ENCODE peak calls at places on chromosome 20, in eight cellular contexts. O, I, X, E, L, K, W and B are unnamed samples.
A peak's percentile ranks its signal among the peaks of the same experiment; 100 is the strongest.

GRCh38 chr20:4972506-4973251 is 28.6 kb downstream of the SLC23A2 start:
- DNase-seq in O (no peak), I (no peak), X (no peak), E (no peak), L (no peak), K (no peak), W (no peak), B (no peak)

GRCh38 chr20:11813106-11813890 is 104.4 kb upstream of the BTBD3 start:
- DNase-seq in O (no peak), I (no peak), X (no peak), E (no peak), L (no peak), K (no peak), W (no peak), B (no peak)

GRCh38 chr20:44069203-44069931 is 117.6 kb downstream of the JPH2 start:
- DNase-seq in O (peak; percentile 91), I (no peak), X (no peak), E (no peak), L (no peak), K (peak; percentile 55), W (no peak), B (no peak)

GRCh38 chr20:19688031-19688806 is 69.8 kb upstream of the RIN2 start:
- DNase-seq in O (no peak), I (peak; percentile 73), X (peak; percentile 74), E (peak; percentile 44), L (peak; percentile 67), K (peak; percentile 81), W (peak; percentile 34), B (peak; percentile 85)

GRCh38 chr20:20362774-20363435 is 5.0 kb upstream of the INSM1 start:
- DNase-seq in O (no peak), I (no peak), X (no peak), E (no peak), L (no peak), K (no peak), W (no peak), B (no peak)

GRCh38 chr20:25543068-25543467 is 42.3 kb downstream of the NINL start:
- DNase-seq in O (no peak), I (no peak), X (no peak), E (no peak), L (no peak), K (no peak), W (no peak), B (no peak)

GRCh38 chr20:56458227-56458821 is 10.1 kb upstream of the RTF2 start:
- DNase-seq in O (no peak), I (no peak), X (no peak), E (no peak), L (no peak), K (no peak), W (no peak), B (no peak)

GRCh38 chr20:52267418-52267817 is 75.8 kb upstream of the ZFP64 start:
- DNase-seq in O (no peak), I (no peak), X (no peak), E (no peak), L (no peak), K (no peak), W (no peak), B (no peak)

GRCh38 chr20:62808211-62808865 is 3.7 kb downstream of the OGFR start:
- DNase-seq in O (peak; percentile 94), I (peak; percentile 77), X (peak; percentile 66), E (no peak), L (peak; percentile 77), K (peak; percentile 75), W (no peak), B (peak; percentile 86)

GRCh38 chr20:38094968-38095689 is 61.6 kb downstream of the RPRD1B start:
- DNase-seq in O (no peak), I (no peak), X (peak; percentile 5), E (no peak), L (no peak), K (no peak), W (no peak), B (no peak)

GRCh38 chr20:57654998-57655811 is 35.0 kb upstream of the ZBP1 start:
- DNase-seq in O (peak; percentile 70), I (peak; percentile 5), X (peak; percentile 3), E (no peak), L (no peak), K (peak; percentile 42), W (no peak), B (peak; percentile 87)

GRCh38 chr20:10618611-10619245 is 55.1 kb downstream of the JAG1 start:
- DNase-seq in O (no peak), I (no peak), X (no peak), E (no peak), L (no peak), K (no peak), W (no peak), B (no peak)

GRCh38 chr20:46959081-46959692 is 64.5 kb downstream of the EYA2 start:
- DNase-seq in O (no peak), I (no peak), X (no peak), E (no peak), L (no peak), K (no peak), W (peak; percentile 22), B (peak; percentile 98)

GRCh38 chr20:19658137-19658536 is 99.9 kb upstream of the RIN2 start:
- DNase-seq in O (peak; percentile 87), I (no peak), X (no peak), E (no peak), L (no peak), K (no peak), W (no peak), B (no peak)

GRCh38 chr20:44395963-44396340 is 40.5 kb downstream of the HNF4A start:
- DNase-seq in O (no peak), I (no peak), X (no peak), E (no peak), L (no peak), K (no peak), W (no peak), B (no peak)

GRCh38 chr20:57480444-57481152 is 44.3 kb downstream of the CTCFL start:
- DNase-seq in O (peak; percentile 86), I (no peak), X (no peak), E (no peak), L (no peak), K (peak; percentile 36), W (no peak), B (peak; percentile 72)

GRCh38 chr20:22584922-22585785 is 782 bp upstream of the FOXA2 start:
- DNase-seq in O (no peak), I (no peak), X (no peak), E (peak; percentile 66), L (no peak), K (peak; percentile 80), W (no peak), B (no peak)
- H3K4me3 ChIP-seq in O (peak overlapping the region; percentile 7), I (no peak overlapping the region), X (no peak overlapping the region), E (peak overlapping the region; percentile 40), L (no peak overlapping the region), K (peak overlapping the region; percentile 71), W (no peak overlapping the region), B (peak overlapping the region; percentile 53)

DNA sequence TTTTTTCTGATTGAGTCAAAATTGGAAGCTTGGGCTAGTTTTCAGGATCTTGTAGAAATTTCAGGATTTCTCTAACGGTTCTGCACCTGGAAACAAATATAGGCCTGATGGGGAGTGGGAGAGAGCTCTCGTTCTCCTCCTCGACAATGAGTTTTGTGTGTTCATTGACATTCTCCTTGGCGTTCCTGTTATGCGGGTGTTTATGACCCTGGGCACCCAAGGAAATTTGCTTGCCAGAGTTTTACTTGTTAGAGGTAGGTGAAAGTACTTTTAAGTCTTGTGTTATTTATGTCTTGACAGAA is 2.2 kb downstream of the ASXL1 start:
- DNase-seq in O (no peak), I (no peak), X (no peak), E (no peak), L (no peak), K (no peak), W (no peak), B (peak; percentile 10)
- H3K27ac ChIP-seq in O (peak overlapping the region; percentile 93), I (no peak overlapping the region), X (no peak overlapping the region), E (no peak overlapping the region), L (no peak overlapping the region), K (no peak overlapping the region), W (no peak overlapping the region), B (no peak overlapping the region)

DNA sequence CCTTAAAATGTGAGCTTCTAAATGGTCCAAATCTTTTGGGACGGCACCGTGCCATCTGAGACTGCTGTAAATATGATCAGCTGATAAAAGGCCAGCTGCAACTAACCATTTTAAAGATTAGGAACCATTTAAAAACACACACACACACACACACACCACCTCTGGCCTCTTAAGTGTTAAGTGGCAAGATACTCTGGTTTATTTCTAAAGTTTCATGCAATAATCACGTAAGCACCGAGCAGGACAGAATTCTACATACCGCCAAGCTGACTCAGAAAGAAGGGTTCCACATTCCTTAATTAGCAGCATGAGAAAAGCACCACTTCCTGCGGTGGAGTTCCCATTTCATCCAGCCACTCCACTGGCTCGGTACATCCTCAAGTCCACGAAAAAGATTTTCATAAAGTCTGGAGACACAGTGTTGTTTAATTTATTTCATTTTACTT is 17.8 kb upstream of the ZNF217 start:
- DNase-seq in O (peak; percentile 30), I (no peak), X (peak; percentile 29), E (peak; percentile 14), L (no peak), K (peak; percentile 44), W (peak; percentile 78), B (no peak)
- H3K4me3 ChIP-seq in O (no peak overlapping the region), I (no peak overlapping the region), X (no peak overlapping the region), E (no peak overlapping the region), L (no peak overlapping the region), K (no peak overlapping the region), W (peak overlapping the region; percentile 15), B (no peak overlapping the region)

DNA sequence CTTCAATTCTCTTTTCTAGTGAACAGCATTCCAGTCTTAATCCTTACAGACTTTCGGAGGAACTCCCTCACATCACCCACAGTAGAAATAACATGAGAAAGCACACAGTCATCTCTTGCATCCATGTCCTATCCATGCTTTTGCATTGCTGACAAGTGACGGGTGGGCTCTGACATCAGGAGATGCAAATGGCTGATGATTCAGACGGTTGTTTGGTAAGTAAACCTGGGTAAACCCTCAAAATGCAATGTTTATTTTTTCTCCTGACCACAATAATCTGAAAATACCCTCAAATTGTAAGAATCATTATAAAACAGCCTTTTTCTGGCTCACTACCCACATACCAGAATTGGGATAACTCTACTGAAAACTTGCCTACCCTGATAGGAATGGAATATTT is 792.0 kb downstream of the MAFB start:
- DNase-seq in O (no peak), I (no peak), X (no peak), E (no peak), L (no peak), K (no peak), W (no peak), B (no peak)
- H3K27ac ChIP-seq in O (no peak overlapping the region), I (no peak overlapping the region), X (no peak overlapping the region), E (no peak overlapping the region), L (no peak overlapping the region), K (no peak overlapping the region), W (no peak overlapping the region), B (no peak overlapping the region)

GRCh38 chr20:14780508-14780907 is 443.1 kb upstream of the FLRT3 start:
- DNase-seq in O (no peak), I (no peak), X (no peak), E (no peak), L (no peak), K (no peak), W (no peak), B (no peak)
- H3K4me3 ChIP-seq in O (no peak overlapping the region), I (no peak overlapping the region), X (no peak overlapping the region), E (no peak overlapping the region), L (no peak overlapping the region), K (no peak overlapping the region), W (no peak overlapping the region), B (no peak overlapping the region)